ENCODE peak calls at places on chromosomes 3 and 15, in nine cellular contexts. One of them, this sample, is unnamed.
A peak's percentile ranks its signal among the peaks of the same experiment; 100 is the strongest.

GRCh38 chr3:71168961-71169411 is 414.5 kb downstream of the FOXP1 start:
- DNase-seq in HCT116: no peak
- DNase-seq in cardiac muscle cell: no peak
- DNase-seq in heart left ventricle: no peak
- DNase-seq in PC-3: no peak
- DNase-seq in Panc1: no peak
- DNase-seq in CD8-positive, alpha-beta T cell: no peak
- DNase-seq in suprapubic skin: no peak
- DNase-seq in GM23248: peak; percentile 63
- DNase-seq in this sample: no peak

GRCh38 chr3:72722930-72723726 is 125.1 kb downstream of the SHQ1 start:
- DNase-seq in HCT116: no peak
- DNase-seq in cardiac muscle cell: no peak
- DNase-seq in heart left ventricle: no peak
- DNase-seq in PC-3: peak; percentile 92
- DNase-seq in Panc1: no peak
- DNase-seq in CD8-positive, alpha-beta T cell: no peak
- DNase-seq in suprapubic skin: no peak
- DNase-seq in GM23248: peak; percentile 70
- DNase-seq in this sample: no peak

GRCh38 chr3:24388611-24389010 is 106.0 kb downstream of the THRB start:
- DNase-seq in HCT116: no peak
- DNase-seq in cardiac muscle cell: no peak
- DNase-seq in heart left ventricle: no peak
- DNase-seq in PC-3: peak; percentile 57
- DNase-seq in Panc1: no peak
- DNase-seq in CD8-positive, alpha-beta T cell: no peak
- DNase-seq in suprapubic skin: no peak
- DNase-seq in GM23248: no peak
- DNase-seq in this sample: no peak

GRCh38 chr3:184345678-184346144 is 8.3 kb downstream of the FAM131A start:
- DNase-seq in HCT116: peak; percentile 80
- DNase-seq in cardiac muscle cell: peak; percentile 71
- DNase-seq in heart left ventricle: peak; percentile 61
- DNase-seq in PC-3: peak; percentile 86
- DNase-seq in Panc1: no peak
- DNase-seq in CD8-positive, alpha-beta T cell: no peak
- DNase-seq in suprapubic skin: no peak
- DNase-seq in GM23248: peak; percentile 90
- DNase-seq in this sample: peak; percentile 76

GRCh38 chr3:111152506-111152905 is 80.9 kb downstream of the NECTIN3 start:
- DNase-seq in HCT116: no peak
- DNase-seq in cardiac muscle cell: no peak
- DNase-seq in heart left ventricle: no peak
- DNase-seq in PC-3: no peak
- DNase-seq in Panc1: no peak
- DNase-seq in CD8-positive, alpha-beta T cell: no peak
- DNase-seq in suprapubic skin: no peak
- DNase-seq in GM23248: peak; percentile 56
- DNase-seq in this sample: no peak

GRCh38 chr3:23720059-23720458 is 85.7 kb upstream of the UBE2E1 start:
- DNase-seq in HCT116: no peak
- DNase-seq in cardiac muscle cell: no peak
- DNase-seq in heart left ventricle: no peak
- DNase-seq in PC-3: no peak
- DNase-seq in Panc1: no peak
- DNase-seq in CD8-positive, alpha-beta T cell: no peak
- DNase-seq in suprapubic skin: no peak
- DNase-seq in GM23248: no peak
- DNase-seq in this sample: no peak

GRCh38 chr15:101500865-101501551 is 11.5 kb upstream of the PCSK6 start:
- DNase-seq in HCT116: no peak
- DNase-seq in cardiac muscle cell: no peak
- DNase-seq in heart left ventricle: no peak
- DNase-seq in PC-3: no peak
- DNase-seq in Panc1: no peak
- DNase-seq in CD8-positive, alpha-beta T cell: no peak
- DNase-seq in suprapubic skin: peak; percentile 54
- DNase-seq in GM23248: peak; percentile 14
- DNase-seq in this sample: no peak

GRCh38 chr15:101398247-101398646 is 91.3 kb downstream of the PCSK6 start:
- DNase-seq in HCT116: no peak
- DNase-seq in cardiac muscle cell: no peak
- DNase-seq in heart left ventricle: no peak
- DNase-seq in PC-3: peak; percentile 53
- DNase-seq in Panc1: no peak
- DNase-seq in CD8-positive, alpha-beta T cell: no peak
- DNase-seq in suprapubic skin: peak; percentile 45
- DNase-seq in GM23248: no peak
- DNase-seq in this sample: no peak

GRCh38 chr15:61479601-61480000 is 250.5 kb upstream of the RORA start:
- DNase-seq in HCT116: no peak
- DNase-seq in cardiac muscle cell: no peak
- DNase-seq in heart left ventricle: no peak
- DNase-seq in PC-3: peak; percentile 58
- DNase-seq in Panc1: no peak
- DNase-seq in CD8-positive, alpha-beta T cell: no peak
- DNase-seq in suprapubic skin: no peak
- DNase-seq in GM23248: peak; percentile 23
- DNase-seq in this sample: no peak

GRCh38 chr3:81005992-81006391 is 755.5 kb downstream of the GBE1 start:
- DNase-seq in HCT116: no peak
- DNase-seq in cardiac muscle cell: peak; percentile 2
- DNase-seq in heart left ventricle: no peak
- DNase-seq in PC-3: peak; percentile 50
- DNase-seq in Panc1: no peak
- DNase-seq in CD8-positive, alpha-beta T cell: no peak
- DNase-seq in suprapubic skin: no peak
- DNase-seq in GM23248: no peak
- DNase-seq in this sample: no peak

DNA sequence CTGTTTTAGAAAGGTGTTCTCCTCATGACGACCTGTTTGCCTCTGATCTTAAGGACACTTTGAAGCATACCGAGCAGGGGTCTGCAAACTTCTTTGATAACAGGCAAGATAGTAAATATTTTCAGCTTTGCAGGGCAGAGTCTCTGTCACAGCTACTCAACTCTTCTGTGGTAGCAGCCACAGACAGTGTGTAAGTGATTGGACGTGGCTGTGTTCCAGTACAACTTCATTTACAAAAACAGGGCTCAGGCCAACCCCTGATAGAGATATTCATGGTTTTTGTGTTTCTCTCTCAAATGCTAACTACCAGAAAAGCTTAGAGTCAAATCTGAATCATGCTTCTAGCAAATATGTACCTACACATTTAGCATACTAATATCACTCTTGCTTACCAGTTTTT is 51.5 kb downstream of the TGFBR2 start:
- DNase-seq in HCT116: no peak
- DNase-seq in cardiac muscle cell: no peak
- DNase-seq in heart left ventricle: no peak
- DNase-seq in PC-3: no peak
- DNase-seq in Panc1: no peak
- DNase-seq in CD8-positive, alpha-beta T cell: peak; percentile 35
- DNase-seq in suprapubic skin: no peak
- DNase-seq in GM23248: peak; percentile 50
- DNase-seq in this sample: no peak
- H3K4me3 ChIP-seq in HCT116: peak overlapping the region; percentile 52
- H3K4me3 ChIP-seq in cardiac muscle cell: no peak overlapping the region
- H3K4me3 ChIP-seq in heart left ventricle: no peak overlapping the region
- H3K4me3 ChIP-seq in PC-3: no peak overlapping the region
- H3K4me3 ChIP-seq in Panc1: no peak overlapping the region
- H3K4me3 ChIP-seq in CD8-positive, alpha-beta T cell: no peak overlapping the region
- H3K4me3 ChIP-seq in suprapubic skin: no peak overlapping the region
- H3K4me3 ChIP-seq in GM23248: peak overlapping the region; percentile 53
- H3K4me3 ChIP-seq in this sample: no peak overlapping the region

GRCh38 chr3:154209499-154209898 is 88.3 kb downstream of the ARHGEF26 start:
- DNase-seq in HCT116: no peak
- DNase-seq in cardiac muscle cell: no peak
- DNase-seq in heart left ventricle: no peak
- DNase-seq in PC-3: no peak
- DNase-seq in Panc1: no peak
- DNase-seq in CD8-positive, alpha-beta T cell: no peak
- DNase-seq in suprapubic skin: no peak
- DNase-seq in GM23248: no peak
- DNase-seq in this sample: no peak
- H3K4me1 ChIP-seq in HCT116: peaks cover 5% of the 10 kb centered on the region
- H3K4me1 ChIP-seq in cardiac muscle cell: no peaks in the 10 kb centered on the region
- H3K4me1 ChIP-seq in heart left ventricle: no peaks in the 10 kb centered on the region
- H3K4me1 ChIP-seq in PC-3: peaks cover 1% of the 10 kb centered on the region
- H3K4me1 ChIP-seq in Panc1: no peaks in the 10 kb centered on the region
- H3K4me1 ChIP-seq in CD8-positive, alpha-beta T cell: no peaks in the 10 kb centered on the region
- H3K4me1 ChIP-seq in suprapubic skin: no peaks in the 10 kb centered on the region
- H3K4me1 ChIP-seq in GM23248: no peaks in the 10 kb centered on the region
- H3K4me1 ChIP-seq in this sample: no peaks in the 10 kb centered on the region

GRCh38 chr15:66133247-66133646 is 120.3 kb downstream of the MEGF11 start:
- DNase-seq in HCT116: no peak
- DNase-seq in cardiac muscle cell: no peak
- DNase-seq in heart left ventricle: no peak
- DNase-seq in PC-3: no peak
- DNase-seq in Panc1: no peak
- DNase-seq in CD8-positive, alpha-beta T cell: no peak
- DNase-seq in suprapubic skin: no peak
- DNase-seq in GM23248: no peak
- DNase-seq in this sample: no peak
- H3K27ac ChIP-seq in HCT116: no peak overlapping the region
- H3K27ac ChIP-seq in cardiac muscle cell: no peak overlapping the region
- H3K27ac ChIP-seq in heart left ventricle: no peak overlapping the region
- H3K27ac ChIP-seq in PC-3: no peak overlapping the region
- H3K27ac ChIP-seq in Panc1: no peak overlapping the region
- H3K27ac ChIP-seq in CD8-positive, alpha-beta T cell: no peak overlapping the region
- H3K27ac ChIP-seq in suprapubic skin: no peak overlapping the region
- H3K27ac ChIP-seq in GM23248: no peak overlapping the region
- H3K27ac ChIP-seq in this sample: no peak overlapping the region

DNA sequence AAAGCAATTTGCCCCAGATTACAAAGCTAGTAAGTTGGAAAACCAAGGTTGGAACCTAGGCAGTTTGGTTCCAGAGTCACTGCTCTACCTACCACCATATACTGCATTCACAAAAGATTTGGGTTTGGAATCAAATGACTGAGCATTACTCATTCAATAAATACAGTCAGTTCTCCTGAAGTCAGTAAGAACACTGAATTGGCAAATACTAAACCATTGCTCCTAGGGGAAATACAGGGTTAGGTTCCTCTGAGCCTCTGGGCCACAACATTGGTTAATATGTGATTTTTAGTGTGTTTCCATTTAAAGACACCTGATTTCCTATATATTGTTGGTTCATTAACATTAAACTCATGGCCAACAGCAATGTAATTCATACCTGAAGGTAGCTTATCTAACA is 2.1 kb upstream of the EIF5A2 start:
- DNase-seq in HCT116: no peak
- DNase-seq in cardiac muscle cell: no peak
- DNase-seq in heart left ventricle: no peak
- DNase-seq in PC-3: peak; percentile 64
- DNase-seq in Panc1: no peak
- DNase-seq in CD8-positive, alpha-beta T cell: no peak
- DNase-seq in suprapubic skin: no peak
- DNase-seq in GM23248: peak; percentile 6
- DNase-seq in this sample: no peak
- H3K4me3 ChIP-seq in HCT116: no peak overlapping the region
- H3K4me3 ChIP-seq in cardiac muscle cell: no peak overlapping the region
- H3K4me3 ChIP-seq in heart left ventricle: no peak overlapping the region
- H3K4me3 ChIP-seq in PC-3: no peak overlapping the region
- H3K4me3 ChIP-seq in Panc1: no peak overlapping the region
- H3K4me3 ChIP-seq in CD8-positive, alpha-beta T cell: no peak overlapping the region
- H3K4me3 ChIP-seq in suprapubic skin: no peak overlapping the region
- H3K4me3 ChIP-seq in GM23248: no peak overlapping the region
- H3K4me3 ChIP-seq in this sample: no peak overlapping the region